ENCODE peak calls at places on chromosomes 3 and 15, in nine cellular contexts. B is transverse colon, V is heart left ventricle, F is cardiac muscle cell, Y is fibroblast of pulmonary artery, S is Caco-2, N is HCT116, U is AG09309, J is uterus. A is an unnamed sample.

GRCh38 chr3:107662586-107662985 is 139.8 kb downstream of the BBX start:
- DNase-seq in B (no peak), V (no peak), F (no peak), Y (peak; percentile 55), S (no peak), N (no peak), U (no peak), J (no peak), A (no peak)

GRCh38 chr15:40075298-40076044 is 33.2 kb downstream of the BMF start:
- DNase-seq in B (no peak), V (no peak), F (no peak), Y (no peak), S (no peak), N (no peak), U (no peak), J (no peak), A (no peak)

GRCh38 chr3:105938101-105938500 is 69.3 kb upstream of the CBLB start:
- DNase-seq in B (no peak), V (no peak), F (no peak), Y (peak; percentile 59), S (no peak), N (no peak), U (peak; percentile 44), J (no peak), A (no peak)

GRCh38 chr3:126484662-126485061 is 9.0 kb upstream of the ZXDC start:
- DNase-seq in B (no peak), V (no peak), F (no peak), Y (no peak), S (no peak), N (no peak), U (no peak), J (no peak), A (no peak)

GRCh38 chr15:34366271-34367043 is 539 bp downstream of the LPCAT4 start:
- DNase-seq in B (peak; percentile 88), V (peak; percentile 81), F (peak; percentile 90), Y (peak; percentile 56), S (peak; percentile 81), N (no peak), U (no peak), J (peak; percentile 59), A (no peak)

GRCh38 chr3:187352581-187353575 is 15.3 kb upstream of the RTP4 start:
- DNase-seq in B (peak; percentile 47), V (no peak), F (no peak), Y (no peak), S (no peak), N (no peak), U (no peak), J (no peak), A (peak; percentile 56)

GRCh38 chr15:71485094-71485693 is 325.2 kb upstream of the NR2E3 start:
- DNase-seq in B (no peak), V (no peak), F (no peak), Y (no peak), S (no peak), N (no peak), U (no peak), J (no peak), A (no peak)

GRCh38 chr3:129343643-129344360 is 65.1 kb downstream of the HMCES start:
- DNase-seq in B (peak; percentile 53), V (peak; percentile 48), F (peak; percentile 64), Y (peak; percentile 30), S (no peak), N (peak; percentile 21), U (no peak), J (no peak), A (no peak)

GRCh38 chr15:71136159-71137137 is 21.2 kb downstream of the THSD4 start:
- DNase-seq in B (no peak), V (peak; percentile 65), F (no peak), Y (peak; percentile 94), S (no peak), N (no peak), U (peak; percentile 37), J (peak; percentile 62), A (no peak)

GRCh38 chr3:194739498-194740284 is 54.0 kb downstream of the FAM43A start:
- DNase-seq in B (no peak), V (no peak), F (no peak), Y (peak; percentile 38), S (no peak), N (peak; percentile 10), U (no peak), J (no peak), A (no peak)

GRCh38 chr15:40064231-40064894 is 25.4 kb upstream of the SRP14 start:
- DNase-seq in B (no peak), V (no peak), F (no peak), Y (peak; percentile 72), S (no peak), N (no peak), U (no peak), J (no peak), A (no peak)

GRCh38 chr3:171851685-171852084 is 8.5 kb downstream of the TMEM212 start:
- DNase-seq in B (no peak), V (no peak), F (no peak), Y (peak; percentile 87), S (no peak), N (peak; percentile 47), U (no peak), J (no peak), A (no peak)

GRCh38 chr3:171850968-171851600 is 7.9 kb downstream of the TMEM212 start:
- DNase-seq in B (no peak), V (no peak), F (no peak), Y (no peak), S (no peak), N (no peak), U (no peak), J (no peak), A (no peak)

GRCh38 chr3:171847595-171848259 is 4.6 kb downstream of the TMEM212 start:
- DNase-seq in B (no peak), V (no peak), F (no peak), Y (no peak), S (no peak), N (no peak), U (no peak), J (no peak), A (no peak)

GRCh38 chr3:171849632-171850323 is 6.6 kb downstream of the TMEM212 start:
- DNase-seq in B (no peak), V (no peak), F (no peak), Y (peak; percentile 61), S (no peak), N (no peak), U (no peak), J (no peak), A (no peak)

DNA sequence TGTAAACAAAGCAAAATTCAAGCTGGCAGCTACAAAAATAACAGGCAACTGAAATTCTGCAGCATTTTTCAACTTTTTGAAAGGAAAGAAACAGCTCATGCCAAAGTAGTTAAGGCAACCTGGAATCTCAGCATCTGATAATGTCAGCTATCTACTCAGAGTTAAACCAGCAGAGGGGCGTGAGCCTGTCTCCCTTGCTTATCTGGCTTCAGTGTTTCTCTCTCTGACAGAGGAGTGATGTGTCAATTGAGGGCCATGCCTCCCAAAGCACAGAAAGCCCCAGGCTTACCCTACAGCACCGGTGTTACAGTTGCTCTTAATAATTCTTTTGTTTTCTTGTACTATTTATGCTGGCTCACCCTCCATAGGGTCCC is 7.2 kb downstream of the TMEM212 start:
- DNase-seq in B (no peak), V (no peak), F (peak; percentile 46), Y (no peak), S (no peak), N (no peak), U (no peak), J (no peak), A (no peak)
- H3K4me3 ChIP-seq in B (no peak overlapping the region), V (no peak overlapping the region), F (no peak overlapping the region), Y (no peak overlapping the region), S (no peak overlapping the region), N (no peak overlapping the region), U (no peak overlapping the region), J (no peak overlapping the region), A (no peak overlapping the region)

GRCh38 chr3:193563999-193564398 is 9.3 kb upstream of the ATP13A4 start:
- DNase-seq in B (peak; percentile 50), V (no peak), F (peak; percentile 38), Y (no peak), S (peak; percentile 38), N (peak; percentile 27), U (no peak), J (no peak), A (no peak)
- TF ChIP-seq CTCF in B (peak; percentile 44), V (peak; percentile 23), F (no peak), Y (no peak), S (peak; percentile 18), N (peak; percentile 52), U (peak; percentile 23), J (no peak), A (peak; percentile 70)

GRCh38 chr15:67166280-67167009 is 88.0 kb downstream of the AAGAB start:
- DNase-seq in B (no peak), V (no peak), F (no peak), Y (no peak), S (no peak), N (no peak), U (no peak), J (no peak), A (no peak)
- H3K4me3 ChIP-seq in B (no peak overlapping the region), V (no peak overlapping the region), F (no peak overlapping the region), Y (no peak overlapping the region), S (no peak overlapping the region), N (no peak overlapping the region), U (no peak overlapping the region), J (no peak overlapping the region), A (no peak overlapping the region)

GRCh38 chr15:101318810-101319200 is 23.8 kb upstream of the SNRPA1 start:
- DNase-seq in B (no peak), V (no peak), F (peak; percentile 51), Y (no peak), S (no peak), N (no peak), U (no peak), J (no peak), A (no peak)

GRCh38 chr15:101322849-101323477 is 27.9 kb upstream of the SNRPA1 start:
- DNase-seq in B (no peak), V (no peak), F (no peak), Y (no peak), S (no peak), N (no peak), U (no peak), J (no peak), A (no peak)

GRCh38 chr15:101322016-101322695 is 27.1 kb upstream of the SNRPA1 start:
- DNase-seq in B (no peak), V (no peak), F (no peak), Y (no peak), S (no peak), N (no peak), U (no peak), J (no peak), A (no peak)

GRCh38 chr15:101318147-101318809 is 23.2 kb upstream of the SNRPA1 start:
- DNase-seq in B (no peak), V (no peak), F (no peak), Y (no peak), S (no peak), N (no peak), U (no peak), J (peak; percentile 3), A (no peak)

DNA sequence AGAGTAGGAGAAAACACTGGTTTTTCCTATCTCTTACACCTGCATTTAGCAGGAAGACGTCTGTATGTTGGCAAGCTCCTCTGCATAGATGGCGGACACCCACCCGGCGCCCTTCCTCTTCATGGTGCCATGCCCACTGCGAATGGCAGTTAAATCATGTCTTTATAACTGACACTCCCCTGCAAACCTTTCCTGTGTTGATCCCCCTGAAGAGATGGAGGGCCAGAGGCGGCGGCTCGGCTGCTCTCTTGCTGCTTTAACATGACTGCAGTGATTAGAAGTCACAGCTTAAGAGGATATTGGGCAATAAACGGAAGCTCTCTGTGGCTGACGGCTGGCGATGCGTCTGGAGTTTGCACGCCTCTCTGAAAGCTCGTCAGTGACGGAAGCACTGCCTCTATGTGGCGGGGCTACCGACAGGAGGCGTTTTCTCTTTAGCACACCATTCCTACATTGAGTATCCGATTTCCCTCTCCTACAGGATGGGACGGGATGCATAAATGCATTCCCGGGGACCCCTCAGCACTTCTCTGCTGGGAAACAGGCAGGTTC is 25.5 kb upstream of the SNRPA1 start:
- DNase-seq in B (peak; percentile 52), V (peak; percentile 50), F (peak; percentile 30), Y (peak; percentile 57), S (no peak), N (no peak), U (no peak), J (no peak), A (no peak)
- TF ChIP-seq CTCF in B (peak; percentile 7), V (peak; percentile 17), F (peak; percentile 51), Y (peak; percentile 17), S (no peak), N (no peak), U (no peak), J (no peak), A (peak; percentile 38)

A was measured in retinal pigment epithelial cell.